ENCODE peak calls at places on chromosome 2, in six cellular contexts. Y, G, P, Z, W and C are unnamed samples.

GRCh38 chr2:101341901-101342624 is 33.6 kb upstream of the RNF149 start:
- DNase-seq in Z (peak), P (peak), W (peak), Y (peak), G (peak), C (peak)

GRCh38 chr2:70468898-70469297 is 84.7 kb downstream of the TGFA start:
- DNase-seq in P (no peak), Z (no peak), Y (no peak), W (no peak), G (no peak), C (no peak)

GRCh38 chr2:220586980-220587549 is 959.6 kb downstream of the SLC4A3 start:
- DNase-seq in P (no peak), Z (no peak), W (no peak), G (no peak), Y (no peak), C (no peak)

GRCh38 chr2:217792611-217793527 is 209.9 kb downstream of the TNS1 start:
- DNase-seq in W (no peak), G (no peak), Y (no peak), P (no peak), Z (no peak), C (no peak)

GRCh38 chr2:25330273-25330672 is 11.5 kb downstream of the DNMT3A start:
- DNase-seq in Z (no peak), W (no peak), P (no peak), Y (no peak), G (no peak), C (no peak)

GRCh38 chr2:26355038-26355995 is 8.7 kb upstream of the ADGRF3 start:
- DNase-seq in G (no peak), Z (peak), Y (no peak), W (no peak), P (no peak), C (no peak)

GRCh38 chr2:54724560-54725342 is 1.3 kb downstream of the EML6 start:
- DNase-seq in Y (peak), G (peak), Z (no peak), P (peak), W (peak), C (no peak)

GRCh38 chr2:17171446-17172049 is 346.7 kb downstream of the RAD51AP2 start:
- DNase-seq in Z (no peak), G (no peak), P (peak), W (peak), Y (peak), C (peak)

GRCh38 chr2:32931945-32932709 is 14.6 kb upstream of the LTBP1 start:
- DNase-seq in W (peak), Z (no peak), Y (no peak), P (no peak), G (no peak), C (no peak)

GRCh38 chr2:29544031-29544430 is 377.4 kb downstream of the ALK start:
- DNase-seq in Y (no peak), G (no peak), W (no peak), P (no peak), Z (no peak), C (no peak)

GRCh38 chr2:80469428-80469827 is 164.9 kb upstream of the LRRTM1 start:
- DNase-seq in Z (no peak), G (no peak), Y (no peak), W (no peak), P (no peak), C (no peak)

GRCh38 chr2:219561179-219562048 is 9.9 kb downstream of the OBSL1 start:
- DNase-seq in Y (no peak), P (no peak), Z (no peak), W (peak), G (no peak), C (no peak)

GRCh38 chr2:853203-853870 is 97.3 kb upstream of the SNTG2 start:
- DNase-seq in Y (no peak), P (no peak), W (no peak), G (no peak), Z (no peak), C (no peak)

GRCh38 chr2:218679119-218679518 is 7.2 kb downstream of the STK36 start:
- DNase-seq in P (peak), G (no peak), Y (no peak), Z (no peak), W (no peak), C (no peak)

GRCh38 chr2:223477318-223477717 is 124.8 kb downstream of the SCG2 start:
- DNase-seq in W (no peak), P (no peak), G (no peak), Z (no peak), Y (no peak), C (no peak)

GRCh38 chr2:132562245-132562644 is 107.8 kb downstream of the LYPD1 start:
- DNase-seq in Y (no peak), P (no peak), W (no peak), Z (no peak), G (no peak), C (no peak)

GRCh38 chr2:222481941-222482340 is 57.6 kb downstream of the SGPP2 start:
- DNase-seq in W (no peak), Y (no peak), P (no peak), G (no peak), Z (no peak), C (no peak)

GRCh38 chr2:150681120-150681796 is 193.8 kb upstream of the RND3 start:
- DNase-seq in G (no peak), P (no peak), W (peak), Z (no peak), Y (no peak), C (no peak)

GRCh38 chr2:238938460-238939055 is 90.7 kb downstream of the TWIST2 start:
- DNase-seq in Y (no peak), P (peak), Z (no peak), G (no peak), W (no peak), C (no peak)

GRCh38 chr2:30421551-30422436 is 25.3 kb upstream of the LCLAT1 start:
- DNase-seq in P (no peak), Z (no peak), G (no peak), Y (no peak), W (peak), C (no peak)

GRCh38 chr2:231037731-231038482 is 584 bp downstream of the C2orf72 start:
- DNase-seq in P (peak), Y (no peak), W (peak), G (no peak), Z (peak), C (no peak)

GRCh38 chr2:216555274-216555673 is 56.6 kb downstream of the RPL37A start:
- DNase-seq in W (peak), Z (peak), G (peak), Y (no peak), P (peak), C (no peak)

GRCh38 chr2:128690869-128691268 is 372.2 kb upstream of the HS6ST1 start:
- DNase-seq in P (no peak), Y (no peak), Z (no peak), W (no peak), G (no peak), C (no peak)

GRCh38 chr2:96305979-96306308 is 598 bp upstream of the SNRNP200 start:
- DNase-seq in Z (no peak), G (no peak), W (no peak), Y (peak), P (no peak), C (no peak)

GRCh38 chr2:46197672-46198071 is 99.5 kb upstream of the EPAS1 start:
- DNase-seq in Z (no peak), G (no peak), W (no peak), Y (no peak), P (no peak), C (no peak)

GRCh38 chr2:69978157-69978904 is 16.9 kb upstream of the ASPRV1 start:
- DNase-seq in Y (no peak), P (no peak), Z (no peak), G (no peak), W (no peak), C (no peak)

GRCh38 chr2:118844261-118845004 is 3.0 kb downstream of the EN1 start:
- DNase-seq in Y (no peak), G (no peak), P (no peak), W (no peak), Z (no peak), C (no peak)

GRCh38 chr2:37323176-37323575 is 1.5 kb downstream of the PRKD3 start:
- DNase-seq in Z (no peak), W (no peak), Y (peak), P (no peak), G (no peak), C (no peak)

GRCh38 chr2:43197568-43197896 is 28.9 kb downstream of the ZFP36L2 start:
- DNase-seq in W (no peak), G (no peak), Z (no peak), P (no peak), Y (no peak), C (no peak)
- H3K4me3 ChIP-seq in W (no peak), G (no peak), Z (no peak), P (no peak), Y (no peak), C (no peak)

DNA sequence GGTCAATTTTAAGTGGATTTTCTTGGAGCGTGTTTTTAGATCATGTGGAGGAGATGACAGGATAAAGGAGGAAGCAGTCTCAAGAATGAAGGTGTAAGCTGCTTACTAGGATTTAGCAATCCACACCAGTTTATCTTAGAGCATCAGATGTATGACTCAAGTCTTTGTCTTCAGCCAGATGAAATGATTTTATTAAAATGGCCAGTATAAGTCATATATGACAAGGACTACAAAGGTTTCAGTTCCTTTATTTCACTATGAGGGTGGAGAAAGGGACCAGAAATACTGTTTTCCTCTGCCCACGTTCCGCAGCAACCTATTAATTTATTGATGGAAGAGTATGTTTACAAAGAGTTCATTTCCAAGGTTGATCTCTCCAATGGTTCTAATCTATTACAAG is 970.5 kb upstream of the SLC39A10 start:
- DNase-seq in W (no peak), G (no peak), Y (no peak), Z (no peak), P (no peak), C (no peak)
- H3K4me3 ChIP-seq in W (no peak), G (no peak), Y (no peak), Z (no peak), P (no peak), C (no peak)

GRCh38 chr2:172655838-172656573 is 79.6 kb upstream of the RAPGEF4 start:
- DNase-seq in G (no peak), P (no peak), W (no peak), Z (no peak), Y (no peak), C (no peak)
- H3K4me3 ChIP-seq in G (no peak), P (no peak), W (no peak), Z (no peak), Y (no peak), C (no peak)

GRCh38 chr2:42659601-42660000 is 91.2 kb downstream of the MTA3 start:
- DNase-seq in G (no peak), Z (peak), P (no peak), Y (no peak), W (no peak), C (no peak)
- H3K4me3 ChIP-seq in G (no peak), Z (no peak), P (no peak), Y (no peak), W (no peak), C (no peak)

DNA sequence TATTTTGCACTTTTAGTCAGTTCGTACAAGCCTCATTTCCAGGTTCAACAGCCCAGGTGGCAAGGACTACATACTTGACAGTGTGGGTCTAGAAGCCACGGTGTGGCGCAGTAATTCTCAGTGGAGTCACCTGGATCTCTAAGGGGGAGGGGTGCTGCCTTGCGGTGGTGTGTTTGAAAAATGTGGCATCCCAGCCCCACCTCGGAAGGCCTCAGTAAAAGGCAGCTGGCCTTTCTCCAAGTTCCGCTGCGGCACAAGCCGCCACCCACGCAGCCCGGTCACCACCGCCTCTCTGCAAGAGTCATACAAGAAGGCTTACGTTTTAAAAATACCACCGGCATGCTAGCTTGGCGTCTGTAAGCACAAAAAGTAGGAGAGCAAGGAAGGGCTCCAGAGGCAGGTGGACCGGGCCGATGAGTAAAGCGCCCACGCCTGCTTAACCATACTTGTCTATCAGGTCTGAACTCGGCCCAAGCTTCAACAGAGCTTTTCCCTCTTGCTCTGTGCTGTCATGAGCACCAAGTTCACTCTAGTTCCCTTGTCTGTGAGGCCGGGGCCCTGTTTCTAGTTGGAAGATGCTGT is 49.5 kb downstream of the SPRED2 start:
- DNase-seq in W (peak), Y (peak), G (peak), P (peak), Z (peak), C (no peak)
- H3K4me3 ChIP-seq in W (peak), Y (peak), G (no peak), P (no peak), Z (no peak), C (no peak)

GRCh38 chr2:98442488-98442887 is 2.2 kb upstream of the INPP4A start:
- DNase-seq in W (no peak), G (no peak), Y (no peak), P (no peak), Z (no peak), C (no peak)
- H3K4me3 ChIP-seq in W (no peak), G (no peak), Y (no peak), P (no peak), Z (no peak), C (no peak)

GRCh38 chr2:14633031-14633430 is 514 bp downstream of the LRATD1 start:
- DNase-seq in G (peak), W (peak), Z (peak), P (peak), Y (no peak), C (no peak)
- H3K4me3 ChIP-seq in G (peak), W (peak), Z (peak), P (no peak), Y (no peak), C (peak)

GRCh38 chr2:42569883-42570282 is 1.5 kb downstream of the MTA3 start:
- DNase-seq in G (no peak), P (no peak), W (no peak), Y (peak), Z (no peak), C (no peak)
- H3K4me3 ChIP-seq in G (peak), P (no peak), W (peak), Y (peak), Z (no peak), C (peak)

DNA sequence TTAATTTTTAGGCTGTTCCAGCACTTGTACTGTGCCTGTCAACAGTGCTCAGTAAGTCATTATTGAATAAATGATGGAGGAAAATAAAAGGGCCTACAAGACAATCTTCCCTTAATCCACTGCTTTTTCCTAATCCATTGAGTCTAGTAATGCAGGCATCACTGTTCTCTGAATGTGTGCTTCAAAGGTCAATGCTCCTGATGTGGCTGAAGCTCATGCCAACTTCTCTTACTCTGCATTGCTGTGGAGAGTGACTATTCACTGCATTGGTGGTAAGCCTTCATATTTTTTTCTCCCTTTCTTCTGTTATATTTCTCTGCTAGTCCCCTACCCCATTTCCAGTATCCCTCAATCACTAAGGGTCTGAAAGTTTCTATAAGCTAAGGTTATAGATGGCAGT is 31.9 kb upstream of the MYO1B start:
- DNase-seq in G (no peak), Y (no peak), W (no peak), Z (no peak), P (no peak), C (no peak)
- H3K4me3 ChIP-seq in G (no peak), Y (no peak), W (no peak), Z (no peak), P (no peak), C (no peak)